ENCODE peak calls at places on chromosomes 2 and 18, in five cellular contexts. One of them, this sample, is unnamed.
A peak's percentile ranks its signal among the peaks of the same experiment; 100 is the strongest.

GRCh38 chr2:124524155-124524910 is 499.2 kb downstream of the CNTNAP5 start:
- DNase-seq in A549: no peak
- DNase-seq in HL-60: no peak
- DNase-seq in Panc1: no peak
- DNase-seq in SK-N-SH: no peak
- DNase-seq in this sample: no peak

GRCh38 chr2:19484736-19485135 is 126.3 kb upstream of the OSR1 start:
- DNase-seq in A549: no peak
- DNase-seq in HL-60: no peak
- DNase-seq in Panc1: no peak
- DNase-seq in SK-N-SH: no peak
- DNase-seq in this sample: no peak

GRCh38 chr18:54357082-54357659 is 487 bp downstream of the STARD6 start:
- DNase-seq in A549: no peak
- DNase-seq in HL-60: no peak
- DNase-seq in Panc1: no peak
- DNase-seq in SK-N-SH: no peak
- DNase-seq in this sample: no peak

GRCh38 chr18:5158587-5158986 is 38.5 kb downstream of the AKAIN1 start:
- DNase-seq in A549: no peak
- DNase-seq in HL-60: no peak
- DNase-seq in Panc1: no peak
- DNase-seq in SK-N-SH: no peak
- DNase-seq in this sample: no peak

GRCh38 chr18:44130365-44130942 is 550.2 kb upstream of the SETBP1 start:
- DNase-seq in A549: peak; percentile 14
- DNase-seq in HL-60: peak; percentile 5
- DNase-seq in Panc1: no peak
- DNase-seq in SK-N-SH: peak; percentile 59
- DNase-seq in this sample: peak; percentile 81

GRCh38 chr2:108855194-108855593 is 68.6 kb downstream of the CCDC138 start:
- DNase-seq in A549: peak; percentile 30
- DNase-seq in HL-60: no peak
- DNase-seq in Panc1: no peak
- DNase-seq in SK-N-SH: no peak
- DNase-seq in this sample: peak; percentile 5

GRCh38 chr18:55859116-55859515 is 271.1 kb upstream of the TCF4 start:
- DNase-seq in A549: no peak
- DNase-seq in HL-60: no peak
- DNase-seq in Panc1: no peak
- DNase-seq in SK-N-SH: no peak
- DNase-seq in this sample: no peak

GRCh38 chr2:201411421-201411820 is 39.8 kb downstream of the TRAK2 start:
- DNase-seq in A549: no peak
- DNase-seq in HL-60: no peak
- DNase-seq in Panc1: no peak
- DNase-seq in SK-N-SH: no peak
- DNase-seq in this sample: no peak

GRCh38 chr2:65991864-65992554 is 442.9 kb upstream of the MEIS1 start:
- DNase-seq in A549: no peak
- DNase-seq in HL-60: no peak
- DNase-seq in Panc1: no peak
- DNase-seq in SK-N-SH: peak; percentile 29
- DNase-seq in this sample: no peak

GRCh38 chr2:33111002-33111446 is 164.3 kb downstream of the LTBP1 start:
- DNase-seq in A549: peak; percentile 44
- DNase-seq in HL-60: no peak
- DNase-seq in Panc1: no peak
- DNase-seq in SK-N-SH: no peak
- DNase-seq in this sample: no peak

GRCh38 chr2:78775291-78775690 is 250.2 kb upstream of the REG3G start:
- DNase-seq in A549: no peak
- DNase-seq in HL-60: no peak
- DNase-seq in Panc1: no peak
- DNase-seq in SK-N-SH: no peak
- DNase-seq in this sample: no peak

DNA sequence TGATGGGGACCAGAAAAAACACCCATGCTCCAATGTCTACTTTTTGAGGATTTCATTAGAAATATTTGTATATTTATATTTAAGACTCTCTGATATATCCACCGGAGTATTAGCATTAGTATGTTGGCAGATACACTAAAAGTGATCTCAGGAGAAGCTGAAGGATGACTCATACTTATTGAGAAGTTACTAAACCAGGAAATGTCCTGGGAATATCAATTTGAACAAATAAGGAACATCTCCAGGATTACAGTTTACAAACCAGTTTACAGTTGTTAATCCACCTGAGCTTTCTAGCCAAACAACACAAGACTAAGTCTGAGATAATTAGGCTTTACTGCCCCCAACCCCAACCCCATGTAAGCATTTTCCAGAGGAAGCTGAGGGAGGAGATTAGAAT is 16.1 kb upstream of the DPP4 start:
- DNase-seq in A549: no peak
- DNase-seq in HL-60: no peak
- DNase-seq in Panc1: no peak
- DNase-seq in SK-N-SH: no peak
- DNase-seq in this sample: no peak
- TF ChIP-seq REST in A549: no peak
- TF ChIP-seq REST in HL-60: no peak
- TF ChIP-seq REST in Panc1: no peak
- TF ChIP-seq REST in SK-N-SH: no peak
- TF ChIP-seq REST in this sample: no peak

GRCh38 chr2:238140721-238141540 is 2.5 kb downstream of the KLHL30 start:
- DNase-seq in A549: no peak
- DNase-seq in HL-60: no peak
- DNase-seq in Panc1: no peak
- DNase-seq in SK-N-SH: no peak
- DNase-seq in this sample: no peak

GRCh38 chr2:238137885-238138284 is 583 bp upstream of the KLHL30 start:
- DNase-seq in A549: no peak
- DNase-seq in HL-60: no peak
- DNase-seq in Panc1: no peak
- DNase-seq in SK-N-SH: no peak
- DNase-seq in this sample: no peak

GRCh38 chr2:238139841-238140439 is 1.5 kb downstream of the KLHL30 start:
- DNase-seq in A549: no peak
- DNase-seq in HL-60: no peak
- DNase-seq in Panc1: no peak
- DNase-seq in SK-N-SH: no peak
- DNase-seq in this sample: no peak

GRCh38 chr2:238138331-238139102 is at the start of gene KLHL30:
- DNase-seq in A549: no peak
- DNase-seq in HL-60: no peak
- DNase-seq in Panc1: no peak
- DNase-seq in SK-N-SH: no peak
- DNase-seq in this sample: no peak

DNA sequence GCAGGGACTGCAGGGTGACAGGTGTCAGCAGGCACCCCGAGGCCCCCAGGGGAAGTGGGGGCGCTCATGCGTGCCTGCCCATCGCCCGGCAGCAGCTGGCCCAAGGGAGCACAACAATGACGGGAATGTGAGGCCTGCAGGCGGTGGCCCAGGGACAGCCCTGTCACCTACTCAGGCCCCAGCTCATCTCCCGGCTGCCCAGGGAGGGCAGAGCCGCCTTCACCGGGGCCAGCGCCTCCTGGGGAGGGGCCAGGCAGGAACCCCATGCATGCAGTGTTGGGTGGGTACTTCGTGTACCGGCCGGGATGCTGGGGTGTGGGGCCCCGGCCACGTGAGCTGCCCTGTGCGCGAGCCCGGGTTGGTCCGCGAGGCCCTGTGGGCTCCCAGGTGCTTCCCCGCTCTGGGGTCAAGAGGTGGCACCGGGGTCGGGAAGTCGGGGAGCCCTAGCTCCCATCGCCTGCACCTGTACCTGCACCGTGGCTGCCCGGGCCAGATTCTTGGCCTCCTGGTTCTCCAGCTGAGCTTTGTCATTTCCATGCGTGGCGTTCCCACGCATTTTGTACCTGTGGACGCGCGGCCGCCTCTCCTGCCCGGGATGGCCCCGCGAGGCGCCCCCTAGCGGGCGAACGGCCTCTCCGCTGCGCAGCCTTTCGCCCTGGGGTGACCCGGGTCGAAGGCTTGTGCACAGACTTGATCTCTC is 823 bp downstream of the KLHL30 start:
- DNase-seq in A549: no peak
- DNase-seq in HL-60: no peak
- DNase-seq in Panc1: no peak
- DNase-seq in SK-N-SH: no peak
- DNase-seq in this sample: peak; percentile 62
- H3K4me3 ChIP-seq in A549: no peak overlapping the region
- H3K4me3 ChIP-seq in HL-60: no peak overlapping the region
- H3K4me3 ChIP-seq in Panc1: no peak overlapping the region
- H3K4me3 ChIP-seq in SK-N-SH: no peak overlapping the region
- H3K4me3 ChIP-seq in this sample: no peak overlapping the region

DNA sequence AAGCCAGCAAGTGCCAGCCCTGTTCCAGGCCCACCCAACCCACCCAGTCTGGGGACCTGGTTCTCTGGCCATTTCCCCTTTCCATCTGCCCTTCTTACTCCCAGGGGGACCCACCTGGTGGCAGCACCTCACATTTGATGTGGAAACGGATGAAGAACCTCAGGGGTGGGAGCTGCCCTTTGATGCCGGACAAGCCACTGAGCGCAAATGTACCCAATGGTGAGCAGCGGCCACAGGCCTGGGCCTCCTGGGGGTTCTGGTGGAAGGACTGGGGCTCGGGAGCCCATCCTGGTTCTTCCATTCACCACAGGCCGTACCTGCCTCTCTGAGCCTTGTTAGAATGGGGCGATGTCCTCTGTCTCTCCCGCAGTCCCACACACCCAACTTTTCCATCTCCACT is 84.7 kb downstream of the EPAS1 start:
- DNase-seq in A549: no peak
- DNase-seq in HL-60: no peak
- DNase-seq in Panc1: no peak
- DNase-seq in SK-N-SH: no peak
- DNase-seq in this sample: no peak
- TF ChIP-seq REST in A549: no peak
- TF ChIP-seq REST in HL-60: no peak
- TF ChIP-seq REST in Panc1: no peak
- TF ChIP-seq REST in SK-N-SH: no peak
- TF ChIP-seq REST in this sample: no peak

GRCh38 chr2:154960802-154961583 is 262.5 kb downstream of the KCNJ3 start:
- DNase-seq in A549: no peak
- DNase-seq in HL-60: no peak
- DNase-seq in Panc1: no peak
- DNase-seq in SK-N-SH: no peak
- DNase-seq in this sample: no peak
- H3K4me3 ChIP-seq in A549: no peak overlapping the region
- H3K4me3 ChIP-seq in HL-60: no peak overlapping the region
- H3K4me3 ChIP-seq in Panc1: no peak overlapping the region
- H3K4me3 ChIP-seq in SK-N-SH: no peak overlapping the region
- H3K4me3 ChIP-seq in this sample: no peak overlapping the region

GRCh38 chr2:42851740-42852250 is 59.4 kb upstream of the HAAO start:
- DNase-seq in A549: no peak
- DNase-seq in HL-60: no peak
- DNase-seq in Panc1: no peak
- DNase-seq in SK-N-SH: no peak
- DNase-seq in this sample: no peak
- TF ChIP-seq REST in A549: no peak
- TF ChIP-seq REST in HL-60: no peak
- TF ChIP-seq REST in Panc1: no peak
- TF ChIP-seq REST in SK-N-SH: no peak
- TF ChIP-seq REST in this sample: no peak